ENCODE peak calls at places on chromosomes 2 and 18, in six cellular contexts. One of them, this sample, is unnamed.

GRCh38 chr2:165573534-165574461 is 104.3 kb downstream of the CSRNP3 start:
- DNase-seq in activated T-helper 1 cell treated with Interleukin-2 at 50 U/mL for 16 hours: no peak
- DNase-seq in SHP77 treated with DMSO at 0.1 percent for 48 hours: peak; percentile 35
- DNase-seq in NAMALWA: peak; percentile 87
- DNase-seq in fibroblast of gingiva: no peak
- DNase-seq in AG09319: no peak
- DNase-seq in this sample: peak; percentile 42

GRCh38 chr2:108377815-108378630 is at the start of gene SULT1C4:
- DNase-seq in activated T-helper 1 cell treated with Interleukin-2 at 50 U/mL for 16 hours: no peak
- DNase-seq in fibroblast of gingiva: no peak
- DNase-seq in NAMALWA: no peak
- DNase-seq in AG09319: no peak
- DNase-seq in SHP77 treated with DMSO at 0.1 percent for 48 hours: peak; percentile 30
- DNase-seq in this sample: peak; percentile 19

GRCh38 chr2:172664766-172665165 is 70.9 kb upstream of the RAPGEF4 start:
- DNase-seq in NAMALWA: no peak
- DNase-seq in AG09319: no peak
- DNase-seq in SHP77 treated with DMSO at 0.1 percent for 48 hours: no peak
- DNase-seq in fibroblast of gingiva: peak; percentile 35
- DNase-seq in activated T-helper 1 cell treated with Interleukin-2 at 50 U/mL for 16 hours: no peak
- DNase-seq in this sample: no peak

GRCh38 chr2:114426111-114426510 is 16.3 kb upstream of the DPP10 start:
- DNase-seq in NAMALWA: no peak
- DNase-seq in activated T-helper 1 cell treated with Interleukin-2 at 50 U/mL for 16 hours: no peak
- DNase-seq in AG09319: no peak
- DNase-seq in fibroblast of gingiva: no peak
- DNase-seq in SHP77 treated with DMSO at 0.1 percent for 48 hours: no peak
- DNase-seq in this sample: no peak

GRCh38 chr18:35076556-35076955 is 35.3 kb downstream of the MAPRE2 start:
- DNase-seq in fibroblast of gingiva: peak; percentile 22
- DNase-seq in SHP77 treated with DMSO at 0.1 percent for 48 hours: no peak
- DNase-seq in activated T-helper 1 cell treated with Interleukin-2 at 50 U/mL for 16 hours: no peak
- DNase-seq in AG09319: no peak
- DNase-seq in NAMALWA: no peak
- DNase-seq in this sample: peak; percentile 46

GRCh38 chr2:67930156-67930555 is 132.6 kb downstream of the C1D start:
- DNase-seq in fibroblast of gingiva: no peak
- DNase-seq in NAMALWA: no peak
- DNase-seq in activated T-helper 1 cell treated with Interleukin-2 at 50 U/mL for 16 hours: no peak
- DNase-seq in SHP77 treated with DMSO at 0.1 percent for 48 hours: no peak
- DNase-seq in AG09319: no peak
- DNase-seq in this sample: no peak

GRCh38 chr2:111121873-111122630 is 1.3 kb downstream of the BCL2L11 start:
- DNase-seq in activated T-helper 1 cell treated with Interleukin-2 at 50 U/mL for 16 hours: peak; percentile 70
- DNase-seq in AG09319: peak; percentile 67
- DNase-seq in NAMALWA: peak; percentile 88
- DNase-seq in fibroblast of gingiva: peak; percentile 84
- DNase-seq in SHP77 treated with DMSO at 0.1 percent for 48 hours: peak; percentile 76
- DNase-seq in this sample: peak; percentile 70

GRCh38 chr2:199988176-199988575 is 32.8 kb downstream of the MAIP1 start:
- DNase-seq in activated T-helper 1 cell treated with Interleukin-2 at 50 U/mL for 16 hours: no peak
- DNase-seq in NAMALWA: no peak
- DNase-seq in AG09319: no peak
- DNase-seq in SHP77 treated with DMSO at 0.1 percent for 48 hours: no peak
- DNase-seq in fibroblast of gingiva: peak; percentile 20
- DNase-seq in this sample: no peak

GRCh38 chr18:11040823-11041712 is 108.3 kb downstream of the PIEZO2 start:
- DNase-seq in AG09319: peak; percentile 7
- DNase-seq in activated T-helper 1 cell treated with Interleukin-2 at 50 U/mL for 16 hours: no peak
- DNase-seq in NAMALWA: peak; percentile 71
- DNase-seq in fibroblast of gingiva: peak; percentile 6
- DNase-seq in SHP77 treated with DMSO at 0.1 percent for 48 hours: peak; percentile 2
- DNase-seq in this sample: peak; percentile 51

GRCh38 chr2:219215871-219216536 is 2.8 kb downstream of the ABCB6 start:
- DNase-seq in activated T-helper 1 cell treated with Interleukin-2 at 50 U/mL for 16 hours: no peak
- DNase-seq in AG09319: no peak
- DNase-seq in fibroblast of gingiva: no peak
- DNase-seq in NAMALWA: no peak
- DNase-seq in SHP77 treated with DMSO at 0.1 percent for 48 hours: no peak
- DNase-seq in this sample: no peak

GRCh38 chr2:46487667-46488333 is 8.4 kb downstream of the TMEM247 start:
- DNase-seq in activated T-helper 1 cell treated with Interleukin-2 at 50 U/mL for 16 hours: no peak
- DNase-seq in fibroblast of gingiva: peak; percentile 80
- DNase-seq in AG09319: peak; percentile 43
- DNase-seq in NAMALWA: no peak
- DNase-seq in SHP77 treated with DMSO at 0.1 percent for 48 hours: no peak
- DNase-seq in this sample: peak; percentile 18

GRCh38 chr2:223815884-223816570 is 21.4 kb downstream of the AP1S3 start:
- DNase-seq in SHP77 treated with DMSO at 0.1 percent for 48 hours: no peak
- DNase-seq in NAMALWA: no peak
- DNase-seq in fibroblast of gingiva: no peak
- DNase-seq in activated T-helper 1 cell treated with Interleukin-2 at 50 U/mL for 16 hours: no peak
- DNase-seq in AG09319: no peak
- DNase-seq in this sample: peak; percentile 28

GRCh38 chr2:44291281-44292248 is 16.3 kb downstream of the SLC3A1 start:
- DNase-seq in SHP77 treated with DMSO at 0.1 percent for 48 hours: no peak
- DNase-seq in AG09319: peak; percentile 27
- DNase-seq in activated T-helper 1 cell treated with Interleukin-2 at 50 U/mL for 16 hours: no peak
- DNase-seq in NAMALWA: no peak
- DNase-seq in fibroblast of gingiva: peak; percentile 50
- DNase-seq in this sample: peak; percentile 70

GRCh38 chr2:238286551-238286950 is 1.9 kb downstream of the PER2 start:
- DNase-seq in NAMALWA: peak; percentile 53
- DNase-seq in fibroblast of gingiva: peak; percentile 67
- DNase-seq in activated T-helper 1 cell treated with Interleukin-2 at 50 U/mL for 16 hours: no peak
- DNase-seq in AG09319: peak; percentile 59
- DNase-seq in SHP77 treated with DMSO at 0.1 percent for 48 hours: no peak
- DNase-seq in this sample: peak; percentile 90

GRCh38 chr2:29139152-29139551 is 23.9 kb downstream of the CLIP4 start:
- DNase-seq in NAMALWA: no peak
- DNase-seq in SHP77 treated with DMSO at 0.1 percent for 48 hours: no peak
- DNase-seq in activated T-helper 1 cell treated with Interleukin-2 at 50 U/mL for 16 hours: no peak
- DNase-seq in fibroblast of gingiva: no peak
- DNase-seq in AG09319: no peak
- DNase-seq in this sample: no peak

GRCh38 chr2:111100087-111100764 is 20.5 kb upstream of the BCL2L11 start:
- DNase-seq in fibroblast of gingiva: no peak
- DNase-seq in activated T-helper 1 cell treated with Interleukin-2 at 50 U/mL for 16 hours: no peak
- DNase-seq in AG09319: no peak
- DNase-seq in SHP77 treated with DMSO at 0.1 percent for 48 hours: no peak
- DNase-seq in NAMALWA: no peak
- DNase-seq in this sample: no peak

GRCh38 chr18:78558101-78558810 is 421.4 kb upstream of the SALL3 start:
- DNase-seq in AG09319: no peak
- DNase-seq in SHP77 treated with DMSO at 0.1 percent for 48 hours: no peak
- DNase-seq in NAMALWA: no peak
- DNase-seq in activated T-helper 1 cell treated with Interleukin-2 at 50 U/mL for 16 hours: no peak
- DNase-seq in fibroblast of gingiva: no peak
- DNase-seq in this sample: no peak

GRCh38 chr2:231046908-231047269 is 9.6 kb downstream of the C2orf72 start:
- DNase-seq in fibroblast of gingiva: no peak
- DNase-seq in AG09319: no peak
- DNase-seq in activated T-helper 1 cell treated with Interleukin-2 at 50 U/mL for 16 hours: no peak
- DNase-seq in NAMALWA: no peak
- DNase-seq in SHP77 treated with DMSO at 0.1 percent for 48 hours: no peak
- DNase-seq in this sample: no peak

GRCh38 chr18:69388222-69388621 is 12.5 kb upstream of the DOK6 start:
- DNase-seq in activated T-helper 1 cell treated with Interleukin-2 at 50 U/mL for 16 hours: no peak
- DNase-seq in NAMALWA: no peak
- DNase-seq in SHP77 treated with DMSO at 0.1 percent for 48 hours: no peak
- DNase-seq in fibroblast of gingiva: no peak
- DNase-seq in AG09319: no peak
- DNase-seq in this sample: no peak

GRCh38 chr2:191171708-191172355 is 21.0 kb upstream of the STAT4 start:
- DNase-seq in AG09319: peak; percentile 80
- DNase-seq in fibroblast of gingiva: peak; percentile 90
- DNase-seq in activated T-helper 1 cell treated with Interleukin-2 at 50 U/mL for 16 hours: no peak
- DNase-seq in SHP77 treated with DMSO at 0.1 percent for 48 hours: no peak
- DNase-seq in NAMALWA: no peak
- DNase-seq in this sample: peak; percentile 39

GRCh38 chr2:197130318-197130717 is 180.3 kb downstream of the ANKRD44 start:
- DNase-seq in fibroblast of gingiva: no peak
- DNase-seq in AG09319: no peak
- DNase-seq in activated T-helper 1 cell treated with Interleukin-2 at 50 U/mL for 16 hours: no peak
- DNase-seq in SHP77 treated with DMSO at 0.1 percent for 48 hours: no peak
- DNase-seq in NAMALWA: peak; percentile 71
- DNase-seq in this sample: no peak

GRCh38 chr2:220847587-220847986 is 724.5 kb downstream of the EPHA4 start:
- DNase-seq in NAMALWA: no peak
- DNase-seq in AG09319: peak; percentile 64
- DNase-seq in activated T-helper 1 cell treated with Interleukin-2 at 50 U/mL for 16 hours: no peak
- DNase-seq in SHP77 treated with DMSO at 0.1 percent for 48 hours: peak; percentile 38
- DNase-seq in fibroblast of gingiva: peak; percentile 9
- DNase-seq in this sample: peak; percentile 86

GRCh38 chr2:85433511-85434089 is 15.1 kb downstream of the SH2D6 start:
- DNase-seq in fibroblast of gingiva: peak; percentile 98
- DNase-seq in activated T-helper 1 cell treated with Interleukin-2 at 50 U/mL for 16 hours: no peak
- DNase-seq in AG09319: peak; percentile 96
- DNase-seq in SHP77 treated with DMSO at 0.1 percent for 48 hours: peak; percentile 89
- DNase-seq in NAMALWA: no peak
- DNase-seq in this sample: peak; percentile 94

GRCh38 chr2:15763106-15763821 is 171.6 kb downstream of the DDX1 start:
- DNase-seq in AG09319: no peak
- DNase-seq in SHP77 treated with DMSO at 0.1 percent for 48 hours: no peak
- DNase-seq in fibroblast of gingiva: no peak
- DNase-seq in activated T-helper 1 cell treated with Interleukin-2 at 50 U/mL for 16 hours: no peak
- DNase-seq in NAMALWA: no peak
- DNase-seq in this sample: no peak

GRCh38 chr2:44392338-44392943 is 30.7 kb downstream of the CAMKMT start:
- DNase-seq in AG09319: no peak
- DNase-seq in NAMALWA: peak; percentile 73
- DNase-seq in SHP77 treated with DMSO at 0.1 percent for 48 hours: no peak
- DNase-seq in activated T-helper 1 cell treated with Interleukin-2 at 50 U/mL for 16 hours: no peak
- DNase-seq in fibroblast of gingiva: peak; percentile 4
- DNase-seq in this sample: no peak

GRCh38 chr2:48601349-48601748 is 16.3 kb upstream of the GTF2A1L start:
- DNase-seq in AG09319: no peak
- DNase-seq in activated T-helper 1 cell treated with Interleukin-2 at 50 U/mL for 16 hours: no peak
- DNase-seq in fibroblast of gingiva: no peak
- DNase-seq in SHP77 treated with DMSO at 0.1 percent for 48 hours: no peak
- DNase-seq in NAMALWA: peak; percentile 43
- DNase-seq in this sample: peak; percentile 16

GRCh38 chr2:225270053-225270452 is 129.5 kb upstream of the NYAP2 start:
- DNase-seq in activated T-helper 1 cell treated with Interleukin-2 at 50 U/mL for 16 hours: no peak
- DNase-seq in NAMALWA: peak; percentile 9
- DNase-seq in AG09319: no peak
- DNase-seq in fibroblast of gingiva: no peak
- DNase-seq in SHP77 treated with DMSO at 0.1 percent for 48 hours: no peak
- DNase-seq in this sample: no peak

GRCh38 chr2:46273225-46273863 is 23.9 kb upstream of the EPAS1 start:
- DNase-seq in SHP77 treated with DMSO at 0.1 percent for 48 hours: no peak
- DNase-seq in fibroblast of gingiva: no peak
- DNase-seq in NAMALWA: no peak
- DNase-seq in AG09319: no peak
- DNase-seq in activated T-helper 1 cell treated with Interleukin-2 at 50 U/mL for 16 hours: no peak
- DNase-seq in this sample: no peak

GRCh38 chr2:155054712-155055111 is 356.2 kb downstream of the KCNJ3 start:
- DNase-seq in fibroblast of gingiva: no peak
- DNase-seq in SHP77 treated with DMSO at 0.1 percent for 48 hours: no peak
- DNase-seq in AG09319: no peak
- DNase-seq in activated T-helper 1 cell treated with Interleukin-2 at 50 U/mL for 16 hours: no peak
- DNase-seq in NAMALWA: no peak
- DNase-seq in this sample: no peak

GRCh38 chr2:226637383-226637782 is 162.2 kb downstream of the IRS1 start:
- DNase-seq in AG09319: no peak
- DNase-seq in activated T-helper 1 cell treated with Interleukin-2 at 50 U/mL for 16 hours: no peak
- DNase-seq in fibroblast of gingiva: no peak
- DNase-seq in NAMALWA: no peak
- DNase-seq in SHP77 treated with DMSO at 0.1 percent for 48 hours: no peak
- DNase-seq in this sample: no peak

GRCh38 chr2:146748046-146748445 is 1096.8 kb upstream of the ACVR2A start:
- DNase-seq in fibroblast of gingiva: no peak
- DNase-seq in NAMALWA: no peak
- DNase-seq in activated T-helper 1 cell treated with Interleukin-2 at 50 U/mL for 16 hours: no peak
- DNase-seq in SHP77 treated with DMSO at 0.1 percent for 48 hours: no peak
- DNase-seq in AG09319: no peak
- DNase-seq in this sample: no peak

This sample was measured in H4.